ENCODE peak calls at places on chromosomes 16 and 17, in eight cellular contexts. X is colonic mucosa, P is endothelial cell, V is lung, K is cardiac fibroblast, Y is pancreas, F is HFF-Myc, W is AG04450. I is an unnamed sample.

GRCh38 chr17:43430936-43431649 is 32.3 kb downstream of the ARL4D start:
- DNase-seq in W (no peak), P (no peak), X (no peak), Y (no peak), K (no peak), F (no peak), V (no peak), I (no peak)

GRCh38 chr16:58451945-58452401 is 48.0 kb upstream of the NDRG4 start:
- DNase-seq in W (no peak), X (no peak), K (peak), F (peak), P (no peak), Y (no peak), V (no peak), I (no peak)

GRCh38 chr17:19534562-19535149 is 1.0 kb downstream of the SLC47A1 start:
- DNase-seq in X (no peak), V (no peak), F (no peak), K (no peak), Y (no peak), W (no peak), P (no peak), I (no peak)

GRCh38 chr17:38730526-38731379 is 612 bp downstream of the CISD3 start:
- DNase-seq in P (no peak), Y (peak), X (peak), W (no peak), V (peak), K (peak), F (no peak), I (peak)

GRCh38 chr16:79426663-79427062 is 173.9 kb downstream of the MAF start:
- DNase-seq in F (no peak), Y (no peak), P (no peak), V (no peak), X (no peak), W (no peak), K (no peak), I (no peak)

GRCh38 chr17:44933824-44934744 is 13.5 kb downstream of the KIF18B start:
- DNase-seq in Y (no peak), W (no peak), X (no peak), V (no peak), F (no peak), P (no peak), K (no peak), I (no peak)

GRCh38 chr17:38584350-38584925 is 21.3 kb downstream of the SRCIN1 start:
- DNase-seq in V (peak), K (peak), F (no peak), X (peak), P (peak), Y (peak), W (no peak), I (peak)

GRCh38 chr17:59421722-59422121 is 90.3 kb downstream of the YPEL2 start:
- DNase-seq in W (no peak), V (no peak), K (no peak), Y (no peak), P (no peak), F (no peak), X (no peak), I (no peak)

GRCh38 chr17:79612468-79613194 is 1.8 kb upstream of the RBFOX3 start:
- DNase-seq in W (no peak), K (peak), P (peak), Y (peak), F (no peak), X (peak), V (no peak), I (peak)

GRCh38 chr16:56286819-56287218 is 95.5 kb downstream of the GNAO1 start:
- DNase-seq in F (no peak), X (no peak), P (no peak), W (no peak), Y (no peak), V (no peak), K (no peak), I (no peak)

GRCh38 chr17:64780096-64781012 is 118.2 kb upstream of the SMURF2 start:
- DNase-seq in K (peak), P (peak), F (no peak), X (peak), Y (peak), W (no peak), V (peak), I (no peak)

GRCh38 chr16:73225983-73226382 is 178.1 kb upstream of the ZFHX3 start:
- DNase-seq in Y (no peak), K (no peak), V (no peak), F (no peak), W (no peak), X (no peak), P (no peak), I (no peak)

GRCh38 chr16:89167425-89167941 is 4.1 kb upstream of the CDH15 start:
- DNase-seq in P (peak), K (peak), X (peak), W (peak), V (peak), Y (peak), F (peak), I (no peak)

GRCh38 chr16:89164847-89165684 is 6.5 kb upstream of the CDH15 start:
- DNase-seq in Y (no peak), W (no peak), V (no peak), K (no peak), X (no peak), P (no peak), F (no peak), I (no peak)

GRCh38 chr16:89168381-89169189 is 3.0 kb upstream of the CDH15 start:
- DNase-seq in K (no peak), Y (no peak), P (no peak), F (no peak), X (no peak), V (no peak), W (no peak), I (no peak)

GRCh38 chr16:89164436-89164835 is 7.1 kb upstream of the CDH15 start:
- DNase-seq in K (no peak), W (no peak), X (no peak), F (no peak), Y (no peak), V (no peak), P (no peak), I (no peak)

DNA sequence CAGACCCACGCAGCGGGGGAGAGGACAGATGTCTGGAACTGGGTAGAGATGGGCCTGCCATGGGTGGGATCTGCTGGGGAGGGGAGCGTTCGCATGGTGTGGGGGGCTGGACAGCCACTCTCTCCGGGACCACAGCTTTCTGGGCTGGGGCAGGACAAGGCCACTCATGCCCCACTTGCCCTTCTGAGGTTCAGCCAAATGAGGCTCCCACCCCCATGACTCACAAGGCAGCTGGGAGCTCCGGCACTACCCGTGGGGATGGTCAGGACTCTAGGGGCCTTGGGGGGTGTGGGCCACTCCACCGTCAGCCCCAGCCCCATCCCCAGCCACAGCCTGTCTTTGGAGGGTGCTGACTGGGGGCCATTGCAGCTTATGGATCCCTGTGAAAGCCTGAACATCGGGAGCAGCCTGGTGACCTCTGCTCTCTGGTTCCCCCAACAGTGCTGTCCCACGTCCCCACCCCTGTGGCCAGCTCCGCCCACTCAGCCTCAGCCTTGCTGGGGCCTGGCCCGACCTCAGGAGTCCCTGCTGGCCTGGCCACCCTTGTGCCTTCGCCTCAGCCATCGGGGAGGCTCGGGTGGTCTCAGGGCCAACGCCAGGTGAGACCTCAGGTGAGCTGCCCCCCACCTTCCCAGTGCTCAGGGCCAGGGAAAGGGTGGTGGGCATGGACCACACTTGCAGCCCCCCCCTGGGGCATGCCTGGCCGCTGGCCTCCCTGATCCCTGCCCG is 4.7 kb upstream of the CDH15 start:
- DNase-seq in F (no peak), V (no peak), W (no peak), X (no peak), K (peak), Y (no peak), P (no peak), I (no peak)
- TF ChIP-seq CTCF in F (no peak), V (no peak), W (no peak), X (no peak), K (no peak), Y (no peak), P (no peak), I (no peak)

DNA sequence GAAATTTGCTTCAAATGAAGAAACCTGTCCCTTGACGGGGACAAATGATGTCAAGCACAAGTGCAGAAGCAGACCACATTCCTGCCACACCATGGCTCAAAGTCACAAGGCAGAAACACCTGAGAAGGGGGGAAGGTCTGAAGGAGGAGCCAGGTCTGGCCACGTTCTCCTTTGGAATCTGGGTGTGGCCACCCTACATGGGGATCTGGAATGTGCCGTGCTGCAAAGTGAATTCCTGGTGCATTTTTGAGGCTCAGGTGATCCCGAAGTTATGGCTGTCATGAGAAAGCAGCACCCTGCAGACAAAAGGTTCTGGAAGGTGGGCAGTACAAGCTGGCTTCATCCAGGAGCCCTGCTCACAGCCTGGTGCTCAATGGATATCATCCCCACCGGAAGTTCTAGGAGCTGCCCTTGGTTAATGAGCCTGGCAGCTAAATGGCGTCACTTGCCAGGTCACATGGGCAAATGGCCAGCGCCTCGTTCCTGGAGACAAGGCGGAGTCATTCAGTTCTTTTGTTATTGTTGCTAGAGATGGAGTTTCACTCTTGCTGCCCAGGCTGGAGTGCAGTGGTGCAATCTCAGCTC is 20.1 kb upstream of the ADCY9 start:
- DNase-seq in V (peak), F (no peak), K (no peak), W (no peak), P (no peak), X (peak), Y (peak), I (no peak)
- TF ChIP-seq CTCF in V (no peak), F (no peak), K (no peak), W (no peak), P (no peak), X (no peak), Y (no peak), I (no peak)

DNA sequence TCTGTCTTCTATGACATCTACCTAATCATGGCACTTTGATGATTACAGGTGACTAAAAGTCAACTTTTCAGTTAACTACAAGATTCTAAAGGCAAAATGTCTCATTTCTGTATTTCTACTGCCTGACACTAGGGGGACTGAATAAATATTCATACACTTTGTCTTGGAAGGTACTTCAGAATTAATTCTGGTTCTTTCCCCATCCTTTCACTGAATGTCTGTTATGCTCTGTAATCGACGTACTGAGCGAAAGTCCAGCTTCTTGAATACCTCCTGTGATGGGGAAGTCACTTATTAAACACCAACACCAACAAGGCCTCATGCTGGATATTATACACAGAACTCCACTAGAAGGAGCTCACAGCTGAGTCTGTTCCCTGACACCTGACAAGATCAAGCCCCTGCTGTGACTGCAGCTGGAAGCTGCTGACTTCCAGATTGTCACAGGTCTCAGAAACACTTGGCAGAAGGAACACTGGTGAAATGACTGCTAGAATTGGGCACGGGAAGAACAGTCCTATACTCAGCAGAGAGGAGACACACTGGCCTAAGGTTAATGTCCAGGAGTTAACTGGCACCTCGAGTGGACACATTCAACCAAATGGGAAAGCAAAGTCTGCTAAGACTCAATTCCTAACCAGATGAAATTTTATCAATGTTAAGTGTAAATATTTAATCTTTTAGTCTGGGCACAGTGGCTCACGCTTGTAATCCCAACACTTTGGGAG is 31.9 kb downstream of the CMC2 start:
- DNase-seq in V (no peak), Y (no peak), W (no peak), X (no peak), F (no peak), K (peak), P (no peak), I (no peak)
- TF ChIP-seq CTCF in V (no peak), Y (no peak), W (peak), X (no peak), F (peak), K (peak), P (peak), I (peak)

GRCh38 chr17:3533752-3534151 is 23.9 kb downstream of the TRPV3 start:
- DNase-seq in P (no peak), W (no peak), X (no peak), Y (no peak), K (no peak), F (no peak), V (no peak), I (no peak)

GRCh38 chr17:3534881-3535252 is 22.7 kb downstream of the TRPV3 start:
- DNase-seq in F (no peak), Y (no peak), P (no peak), W (no peak), K (peak), X (peak), V (no peak), I (no peak)

GRCh38 chr17:3535253-3535995 is 22.2 kb downstream of the TRPV3 start:
- DNase-seq in W (no peak), F (no peak), X (peak), P (peak), Y (peak), V (peak), K (peak), I (no peak)

GRCh38 chr17:3539881-3540540 is 17.6 kb downstream of the TRPV3 start:
- DNase-seq in X (no peak), V (no peak), K (no peak), F (no peak), Y (no peak), P (no peak), W (no peak), I (no peak)

DNA sequence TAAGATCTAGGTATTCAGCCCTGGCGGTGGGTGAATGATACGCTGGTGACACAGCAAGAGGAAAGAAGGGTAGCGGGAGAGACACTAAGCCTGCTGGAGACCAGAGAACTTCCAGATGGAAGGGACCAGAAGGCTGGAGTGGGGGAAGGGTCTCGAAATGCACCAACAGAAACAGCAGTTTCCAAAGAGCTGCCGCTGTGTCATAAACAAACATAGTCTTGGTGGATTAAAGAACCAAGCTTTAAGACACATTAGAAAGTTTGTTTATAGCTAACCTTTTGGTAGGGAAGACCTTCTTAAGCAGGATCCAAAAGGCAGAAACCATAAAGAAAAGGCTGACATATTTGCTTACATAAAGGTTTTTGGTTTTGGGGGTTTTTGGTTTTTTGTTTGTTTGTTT is 20.9 kb downstream of the TRPV3 start:
- DNase-seq in W (no peak), K (no peak), Y (no peak), V (no peak), P (no peak), F (no peak), X (no peak), I (no peak)
- TF ChIP-seq CTCF in W (no peak), K (no peak), Y (no peak), V (no peak), P (no peak), F (no peak), X (no peak), I (no peak)

GRCh38 chr17:7615265-7615747 is 609 bp upstream of the FXR2 start:
- DNase-seq in K (no peak), V (no peak), W (no peak), P (no peak), X (no peak), Y (no peak), F (no peak), I (no peak)

GRCh38 chr17:7611635-7612293 is 2.9 kb downstream of the FXR2 start:
- DNase-seq in Y (no peak), W (no peak), X (no peak), F (no peak), V (no peak), P (no peak), K (no peak), I (no peak)

GRCh38 chr17:7612294-7612640 is 2.4 kb downstream of the FXR2 start:
- DNase-seq in V (no peak), F (no peak), K (peak), X (no peak), Y (no peak), P (no peak), W (no peak), I (no peak)

GRCh38 chr17:7613769-7614421 is 802 bp downstream of the FXR2 start:
- DNase-seq in Y (no peak), W (no peak), F (no peak), V (no peak), X (no peak), K (peak), P (no peak), I (no peak)

DNA sequence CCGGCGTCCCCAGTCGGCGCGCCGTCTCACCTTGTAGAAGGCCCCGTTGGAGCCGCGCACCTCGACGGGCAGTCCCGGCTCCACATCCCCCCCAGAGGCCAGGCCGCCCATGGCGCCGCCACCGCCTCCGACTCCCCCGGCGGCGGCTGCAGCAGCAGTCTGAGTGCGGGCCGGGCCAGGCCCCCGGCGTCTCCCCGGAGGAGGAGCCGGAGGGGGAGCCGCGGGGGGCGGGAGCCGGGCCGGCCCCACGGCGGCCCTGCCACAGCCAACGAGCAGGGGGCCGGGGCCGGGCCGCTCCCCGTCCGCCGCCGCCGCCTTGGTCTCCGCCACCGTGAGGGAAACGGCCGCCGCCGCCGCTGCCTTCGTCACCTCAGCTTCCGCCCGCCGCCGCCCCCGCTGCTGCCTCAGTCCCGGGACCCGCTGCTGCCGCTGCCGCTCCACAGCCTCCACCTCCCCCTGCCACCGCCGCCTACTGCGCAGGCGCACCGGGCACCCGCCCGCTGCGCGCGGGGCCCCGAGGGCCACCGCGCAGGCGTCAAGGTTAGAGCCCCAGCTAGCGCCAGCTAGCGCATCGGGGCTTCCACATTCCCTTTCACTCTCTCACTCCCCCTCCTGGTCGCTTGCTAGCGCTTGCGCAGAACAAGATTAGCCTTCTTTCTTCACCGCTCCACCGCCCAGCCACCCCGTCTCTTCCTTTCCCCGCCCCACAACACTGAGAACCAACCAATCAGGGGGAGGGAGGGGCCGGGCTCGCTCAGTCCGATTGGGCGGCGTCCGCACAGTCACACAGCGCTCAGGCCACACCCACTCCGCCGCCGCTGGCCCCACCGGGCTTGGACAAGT is at the start of gene FXR2:
- DNase-seq in X (peak), W (peak), F (peak), P (peak), V (peak), Y (peak), K (peak), I (peak)
- TF ChIP-seq CTCF in X (peak), W (peak), F (peak), P (peak), V (peak), Y (peak), K (peak), I (peak)

GRCh38 chr16:88608076-88608475 is 30.3 kb upstream of the IL17C start:
- DNase-seq in P (no peak), V (no peak), F (no peak), K (no peak), Y (no peak), X (no peak), W (no peak), I (no peak)

GRCh38 chr16:88610080-88610479 is 28.3 kb upstream of the IL17C start:
- DNase-seq in V (no peak), W (no peak), Y (no peak), K (no peak), F (no peak), P (no peak), X (no peak), I (no peak)

GRCh38 chr16:88613293-88613692 is 25.1 kb upstream of the IL17C start:
- DNase-seq in X (no peak), Y (no peak), W (no peak), V (no peak), K (no peak), P (no peak), F (no peak), I (no peak)

GRCh38 chr16:88613911-88614817 is 24.2 kb upstream of the IL17C start:
- DNase-seq in F (no peak), Y (no peak), V (no peak), K (peak), W (no peak), X (no peak), P (no peak), I (peak)

DNA sequence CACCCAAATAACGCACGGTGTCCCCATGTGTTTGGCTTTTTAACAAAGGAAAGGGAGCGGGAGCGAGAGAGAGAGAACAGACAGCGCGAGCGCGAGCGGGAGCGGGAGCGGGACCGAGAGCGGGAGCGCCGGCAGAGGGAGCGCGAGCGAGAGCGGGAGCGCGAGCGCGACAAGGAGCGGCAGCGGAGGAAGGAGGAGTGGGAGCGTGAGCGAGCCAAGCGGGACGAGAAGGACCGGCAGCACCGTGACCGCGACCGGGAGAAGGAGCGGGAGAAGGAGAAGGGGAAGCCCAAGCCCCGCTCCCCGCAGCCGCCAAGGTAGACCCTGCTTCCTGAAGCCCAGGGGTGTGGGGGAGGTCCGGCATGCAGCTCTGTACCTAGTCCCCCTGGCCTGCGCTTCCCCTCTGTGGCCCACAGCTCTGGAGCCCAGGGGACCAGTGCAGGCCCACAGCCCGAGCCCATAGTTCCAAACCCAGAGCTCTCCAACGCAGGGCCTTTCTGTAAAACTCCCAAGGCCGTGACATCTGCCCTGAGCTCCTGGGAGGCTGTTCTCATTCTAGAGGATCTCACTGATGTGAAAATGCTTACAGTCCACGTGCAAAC is 27.1 kb upstream of the IL17C start:
- DNase-seq in K (no peak), P (peak), V (no peak), Y (no peak), F (no peak), X (no peak), W (no peak), I (no peak)
- TF ChIP-seq CTCF in K (no peak), P (no peak), V (no peak), Y (no peak), F (no peak), X (no peak), W (no peak), I (no peak)

GRCh38 chr17:7242717-7243576 is 698 bp upstream of the GABARAP start:
- DNase-seq in K (peak), V (peak), W (peak), P (peak), F (peak), X (peak), Y (peak), I (peak)
- TF ChIP-seq CTCF in K (no peak), V (peak), W (no peak), P (no peak), F (no peak), X (no peak), Y (no peak), I (no peak)

I was measured in LNCaP clone FGC.